ENCODE peak calls at places on chromosome 16, in eight cellular contexts. N, H, G, W, E, I, K and P are unnamed samples.

GRCh38 chr16:28503470-28504259 is 3.0 kb downstream of the IL27 start:
- DNase-seq in E (no peak), W (no peak), K (no peak), N (no peak), I (no peak), G (no peak), H (no peak), P (no peak)

GRCh38 chr16:81175325-81175891 is 63.1 kb upstream of the BCO1 start:
- DNase-seq in E (no peak), N (no peak), G (no peak), W (no peak), I (no peak), K (no peak), H (no peak), P (no peak)

GRCh38 chr16:51225902-51226301 is 74.8 kb upstream of the SALL1 start:
- DNase-seq in E (no peak), G (no peak), W (no peak), N (no peak), K (no peak), I (no peak), H (no peak), P (no peak)

GRCh38 chr16:30113031-30113710 is at the start of gene GDPD3:
- DNase-seq in W (no peak), N (peak), K (no peak), G (no peak), I (no peak), H (no peak), E (peak), P (no peak)

GRCh38 chr16:20901068-20901440 is 483 bp downstream of the LYRM1 start:
- DNase-seq in I (no peak), G (no peak), K (no peak), N (no peak), H (no peak), W (no peak), E (no peak), P (no peak)

GRCh38 chr16:85979605-85980004 is 80.6 kb downstream of the IRF8 start:
- DNase-seq in W (no peak), H (no peak), K (no peak), G (no peak), N (no peak), E (no peak), I (no peak), P (no peak)

GRCh38 chr16:49929606-49930005 is 73.7 kb upstream of the ZNF423 start:
- DNase-seq in H (no peak), N (no peak), E (no peak), W (no peak), I (peak), K (no peak), G (no peak), P (no peak)

GRCh38 chr16:19884611-19885455 is at the start of gene GPRC5B:
- DNase-seq in N (peak), E (peak), K (no peak), H (no peak), W (peak), G (no peak), I (peak), P (no peak)

GRCh38 chr16:88461291-88462269 is 8.5 kb downstream of the ZFPM1 start:
- DNase-seq in G (no peak), N (no peak), W (no peak), H (no peak), K (no peak), E (peak), I (no peak), P (no peak)

GRCh38 chr16:58661199-58661830 is 23.3 kb downstream of the SLC38A7 start:
- DNase-seq in W (no peak), K (no peak), I (no peak), N (no peak), G (no peak), H (no peak), E (peak), P (no peak)

GRCh38 chr16:57486858-57487834 is 853 bp upstream of the DOK4 start:
- DNase-seq in H (no peak), K (no peak), I (peak), G (peak), N (no peak), W (peak), E (no peak), P (no peak)

GRCh38 chr16:77849640-77850258 is 61.4 kb downstream of the VAT1L start:
- DNase-seq in N (no peak), E (no peak), I (no peak), W (no peak), H (no peak), K (no peak), G (no peak), P (no peak)

GRCh38 chr16:78984324-78984723 is 616.2 kb downstream of the MAF start:
- DNase-seq in I (no peak), W (no peak), E (no peak), H (no peak), K (no peak), N (no peak), G (no peak), P (no peak)

GRCh38 chr16:74738816-74739215 is 35.8 kb downstream of the FA2H start:
- DNase-seq in K (no peak), I (no peak), G (no peak), W (no peak), N (no peak), H (no peak), E (no peak), P (no peak)

GRCh38 chr16:53668869-53669268 is 34.8 kb downstream of the RPGRIP1L start:
- DNase-seq in H (no peak), I (no peak), K (no peak), N (no peak), G (no peak), E (no peak), W (no peak), P (no peak)

GRCh38 chr16:86714166-86714565 is 135.8 kb downstream of the FOXL1 start:
- DNase-seq in W (no peak), I (no peak), H (no peak), K (no peak), N (no peak), G (no peak), E (no peak), P (no peak)

GRCh38 chr16:31354394-31355291 is at the start of gene ITGAX:
- DNase-seq in K (peak), G (no peak), E (peak), W (peak), I (peak), H (no peak), N (no peak), P (no peak)

GRCh38 chr16:22300427-22301071 is 3.3 kb downstream of the POLR3E start:
- DNase-seq in W (peak), G (no peak), N (no peak), E (peak), K (no peak), H (no peak), I (peak), P (no peak)

GRCh38 chr16:85522842-85523601 is 90.1 kb upstream of the GSE1 start:
- DNase-seq in E (peak), H (no peak), K (no peak), I (no peak), W (no peak), G (no peak), N (peak), P (no peak)

GRCh38 chr16:29852654-29853053 is 10.4 kb downstream of the CDIPT start:
- DNase-seq in H (no peak), G (no peak), W (no peak), I (no peak), N (no peak), K (no peak), E (no peak), P (no peak)

GRCh38 chr16:89557230-89557935 is 3.1 kb upstream of the RPL13 start:
- DNase-seq in K (no peak), G (peak), H (no peak), W (peak), I (peak), E (peak), N (peak), P (no peak)

GRCh38 chr16:11155284-11155806 is 100.7 kb downstream of the SOCS1 start:
- DNase-seq in G (no peak), E (no peak), H (no peak), W (no peak), K (no peak), N (no peak), I (peak), P (no peak)

GRCh38 chr16:27286446-27286845 is 17.9 kb upstream of the NSMCE1 start:
- DNase-seq in E (no peak), G (no peak), H (no peak), W (peak), N (no peak), K (no peak), I (no peak), P (no peak)

GRCh38 chr16:56547120-56547948 is 17.5 kb upstream of the MT4 start:
- DNase-seq in G (no peak), K (no peak), H (no peak), N (no peak), E (no peak), W (no peak), I (no peak), P (no peak)

GRCh38 chr16:23092072-23092800 is 57.0 kb downstream of the USP31 start:
- DNase-seq in W (no peak), I (no peak), G (no peak), H (no peak), K (no peak), N (no peak), E (no peak), P (no peak)

GRCh38 chr16:49050607-49051006 is 231.0 kb downstream of the CBLN1 start:
- DNase-seq in W (no peak), E (no peak), N (peak), I (no peak), G (no peak), H (no peak), K (no peak), P (no peak)

GRCh38 chr16:29656688-29657523 is 6.1 kb upstream of the SPN start:
- DNase-seq in N (no peak), I (no peak), G (no peak), K (no peak), E (no peak), W (no peak), H (no peak), P (no peak)

GRCh38 chr16:2048116-2048543 is 345 bp downstream of the TSC2 start:
- DNase-seq in N (no peak), H (no peak), E (no peak), I (no peak), W (no peak), K (no peak), G (no peak), P (no peak)

GRCh38 chr16:81551821-81552304 is 107.3 kb downstream of the CMIP start:
- DNase-seq in G (no peak), K (no peak), I (no peak), H (no peak), E (no peak), W (peak), N (no peak), P (no peak)

GRCh38 chr16:31107465-31107867 is 720 bp upstream of the BCKDK start:
- DNase-seq in H (no peak), E (no peak), N (no peak), I (no peak), W (no peak), G (no peak), K (peak), P (no peak)

GRCh38 chr16:2473425-2473926 is 1.5 kb upstream of the TBC1D24 start:
- DNase-seq in W (no peak), H (no peak), E (no peak), K (no peak), I (peak), G (no peak), N (no peak), P (no peak)

GRCh38 chr16:77600555-77600954 is 121.8 kb upstream of the NUDT7 start:
- DNase-seq in W (no peak), H (no peak), N (no peak), I (no peak), G (no peak), E (no peak), K (no peak), P (no peak)

GRCh38 chr16:15701975-15702970 is 52.2 kb downstream of the NDE1 start:
- DNase-seq in G (no peak), I (no peak), K (no peak), E (no peak), N (no peak), W (no peak), H (no peak), P (no peak)

GRCh38 chr16:79752421-79752820 is 151.9 kb upstream of the MAF start:
- DNase-seq in E (no peak), N (no peak), K (no peak), I (no peak), W (no peak), H (no peak), G (no peak), P (no peak)

GRCh38 chr16:78676351-78676750 is 576.9 kb downstream of the WWOX start:
- DNase-seq in K (no peak), N (no peak), I (no peak), E (no peak), G (no peak), H (no peak), W (no peak), P (no peak)

GRCh38 chr16:79261461-79261860 is 339.1 kb downstream of the MAF start:
- DNase-seq in I (peak), E (peak), N (peak), H (no peak), W (peak), K (no peak), G (no peak), P (no peak)

GRCh38 chr16:88926374-88926990 is 50.5 kb downstream of the CBFA2T3 start:
- DNase-seq in W (no peak), N (no peak), G (no peak), E (no peak), K (no peak), I (no peak), H (no peak), P (no peak)

GRCh38 chr16:87765473-87765775 is 362 bp downstream of the KLHDC4 start:
- DNase-seq in I (no peak), H (no peak), G (no peak), N (no peak), E (no peak), W (no peak), K (no peak), P (no peak)

GRCh38 chr16:66045626-66046025 is 320.9 kb upstream of the CDH5 start:
- DNase-seq in G (no peak), H (no peak), I (no peak), E (no peak), K (no peak), W (no peak), N (no peak), P (no peak)

GRCh38 chr16:89193576-89194293 is 6.6 kb downstream of the SLC22A31 start:
- DNase-seq in W (peak), E (no peak), H (no peak), I (peak), N (peak), G (no peak), K (no peak), P (no peak)

GRCh38 chr16:667780-668518 is at the start of gene RHOT2:
- DNase-seq in E (peak), N (peak), I (peak), H (peak), G (peak), K (peak), W (peak), P (no peak)
- TF ChIP-seq POLR2A in E (no peak), N (peak), I (peak), H (no peak), G (peak), K (peak), W (peak), P (peak)

GRCh38 chr16:1037023-1037933 is 35.3 kb upstream of the SSTR5 start:
- DNase-seq in K (no peak), I (no peak), H (no peak), N (no peak), E (no peak), G (no peak), W (no peak), P (no peak)
- H3K4me3 ChIP-seq in K (no peak), I (no peak), H (no peak), N (no peak), E (no peak), G (no peak), W (no peak), P (no peak)

DNA sequence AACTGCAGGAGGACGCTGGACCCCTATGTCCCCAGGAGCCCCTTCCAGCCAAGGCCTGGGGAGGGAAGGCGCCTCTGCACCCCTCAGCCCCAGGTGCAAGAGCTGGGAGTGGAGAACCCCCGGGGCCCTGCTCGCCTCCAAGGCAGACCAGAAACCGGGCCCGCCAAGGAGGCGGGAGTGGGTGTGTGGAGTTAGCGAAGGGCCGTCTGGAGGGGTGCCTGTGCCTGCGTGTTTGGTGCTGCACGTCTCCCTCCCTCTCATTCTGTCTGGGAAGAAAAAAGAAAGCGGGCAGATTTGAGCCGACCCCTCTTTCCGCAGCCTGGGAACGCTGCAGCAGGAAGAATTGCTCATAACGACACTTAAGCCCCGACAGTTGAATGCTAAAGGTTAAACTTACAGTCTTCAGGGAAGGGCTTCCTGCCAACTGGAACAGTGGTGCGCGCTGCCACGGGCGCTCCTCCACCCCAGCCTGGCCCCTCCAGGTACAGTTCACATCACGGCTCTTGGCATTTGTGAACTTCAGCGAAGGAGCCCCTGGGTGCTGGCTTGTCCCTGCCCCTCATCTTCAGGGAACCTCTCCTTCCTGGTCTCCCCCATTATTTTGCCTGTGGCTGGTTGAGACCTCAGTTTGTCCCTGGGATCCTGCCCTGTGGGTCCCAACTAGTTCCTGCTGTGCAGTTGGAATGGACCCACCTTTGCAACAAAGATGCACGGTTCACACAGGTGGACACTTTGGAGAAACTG is 19.2 kb upstream of the ZFHX3 start:
- DNase-seq in W (no peak), G (no peak), I (no peak), E (no peak), K (no peak), H (no peak), N (no peak), P (no peak)
- H3K27ac ChIP-seq in W (peak), G (peak), I (no peak), E (peak), K (no peak), H (peak), N (no peak), P (peak)

DNA sequence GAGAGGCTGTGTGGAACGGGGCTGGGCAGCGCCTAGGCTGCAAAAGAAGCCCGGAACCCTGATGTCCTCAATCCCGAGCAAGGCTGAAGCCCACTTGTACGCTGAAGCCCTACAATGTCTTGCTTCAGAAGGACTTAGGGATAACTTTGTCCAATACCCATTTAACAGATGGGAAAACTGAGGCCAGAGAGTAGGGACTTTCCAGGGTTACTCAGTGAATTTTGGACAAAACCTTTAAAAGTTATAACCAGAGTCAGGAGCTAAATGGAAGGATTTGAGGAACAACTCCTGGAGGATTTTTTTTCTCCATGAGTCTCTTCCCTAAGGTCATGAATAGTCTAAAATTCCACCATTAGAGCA is 161.2 kb downstream of the IRX5 start:
- DNase-seq in H (no peak), E (no peak), G (no peak), I (no peak), N (no peak), W (no peak), K (no peak), P (no peak)
- TF ChIP-seq POLR2A in H (no peak), E (no peak), G (no peak), I (no peak), N (no peak), W (no peak), K (no peak), P (no peak)

DNA sequence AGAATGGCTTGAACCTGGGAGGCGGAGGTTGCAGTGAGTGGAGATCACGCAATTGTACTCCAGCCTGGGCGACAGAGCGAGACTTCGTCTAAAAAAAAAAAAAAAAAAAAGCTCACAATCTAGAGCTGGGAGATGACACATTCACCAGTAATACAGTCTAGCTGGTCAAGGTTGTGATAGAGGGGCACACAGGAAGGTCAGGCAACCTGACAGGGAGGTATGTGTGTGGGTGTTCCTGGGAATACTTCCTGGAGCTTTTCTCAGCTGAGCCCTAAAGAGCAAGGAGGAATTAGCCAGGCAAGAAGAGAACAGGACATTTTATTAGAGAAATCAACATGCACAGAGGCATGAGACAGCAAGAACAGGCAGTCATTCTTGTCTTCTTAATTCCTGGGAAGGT is 216.7 kb downstream of the SHISA9 start:
- DNase-seq in K (no peak), H (no peak), G (no peak), W (no peak), N (no peak), I (no peak), E (no peak), P (no peak)
- H3K4me3 ChIP-seq in K (no peak), H (no peak), G (no peak), W (no peak), N (no peak), I (no peak), E (no peak), P (no peak)

GRCh38 chr16:64308721-64309120 is 813.1 kb downstream of the CDH11 start:
- DNase-seq in G (no peak), E (no peak), N (no peak), H (no peak), I (no peak), K (no peak), W (no peak), P (no peak)

GRCh38 chr16:64304376-64304775 is 817.5 kb downstream of the CDH11 start:
- DNase-seq in G (no peak), E (no peak), I (no peak), W (no peak), K (no peak), N (no peak), H (no peak), P (no peak)

GRCh38 chr16:64307431-64307830 is 814.4 kb downstream of the CDH11 start:
- DNase-seq in W (no peak), H (no peak), G (no peak), K (no peak), I (no peak), E (no peak), N (no peak), P (no peak)

GRCh38 chr16:64309398-64310110 is 812.3 kb downstream of the CDH11 start:
- DNase-seq in I (no peak), K (no peak), E (no peak), G (no peak), H (no peak), W (no peak), N (no peak), P (no peak)

DNA sequence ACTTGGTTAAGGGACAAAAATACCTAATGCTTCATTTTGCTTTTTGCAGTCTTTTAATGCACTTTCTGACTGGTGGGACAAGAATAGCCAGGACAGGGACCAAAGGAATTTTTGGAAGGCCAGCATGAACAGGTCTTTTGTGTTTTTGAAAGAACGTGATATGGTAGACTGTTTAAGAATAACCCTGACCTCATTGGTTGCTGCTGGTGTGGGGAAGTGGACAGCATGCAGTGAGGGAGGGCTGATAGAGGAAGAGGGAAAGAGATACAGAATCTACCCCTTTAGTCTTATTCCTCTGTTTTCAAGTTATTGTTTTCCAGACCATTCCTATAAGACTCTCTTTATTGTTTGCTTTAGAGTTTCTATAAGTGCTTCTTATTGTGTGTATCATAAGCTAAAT is 816.2 kb downstream of the CDH11 start:
- DNase-seq in E (no peak), H (no peak), G (no peak), I (no peak), W (no peak), N (no peak), K (no peak), P (no peak)
- H3K27ac ChIP-seq in E (no peak), H (no peak), G (no peak), I (no peak), W (no peak), N (no peak), K (no peak), P (no peak)